ENCODE peak calls at places on chromosomes 7 and 10, in eight cellular contexts. R is cardiac fibroblast; U is CD8-positive, alpha-beta memory T cell; M is NCI-H1417; I is left ventricle myocardium inferior; K is PC-9; V is midbrain; C is stimulated activated CD8-positive, alpha-beta memory T cell treated with anti-CD3 and anti-CD28 coated beads, Interleukin-15, amount 100 ng/mL, for 24 hours. O is an unnamed sample.

GRCh38 chr7:34158754-34159153 is 253.4 kb downstream of the BMPER start:
- DNase-seq in I (no peak), C (no peak), R (no peak), U (no peak), M (no peak), K (no peak), V (no peak), O (peak; percentile 62)

GRCh38 chr7:55365103-55365679 is at the start of gene LANCL2:
- DNase-seq in U (peak; percentile 41), V (peak; percentile 66), I (no peak), C (no peak), R (peak; percentile 49), M (peak; percentile 93), K (no peak), O (no peak)

GRCh38 chr10:58781873-58782488 is 269.3 kb downstream of the BICC1 start:
- DNase-seq in V (peak; percentile 78), U (no peak), R (peak; percentile 64), K (peak; percentile 4), C (no peak), I (no peak), M (peak; percentile 74), O (peak; percentile 32)

GRCh38 chr7:85381212-85381611 is 194.4 kb upstream of the SEMA3D start:
- DNase-seq in R (no peak), M (no peak), I (no peak), V (no peak), C (no peak), K (no peak), U (no peak), O (no peak)

GRCh38 chr7:19538036-19538435 is 170.8 kb downstream of the POLR1F start:
- DNase-seq in K (no peak), U (no peak), C (no peak), M (peak; percentile 73), V (no peak), I (no peak), R (peak; percentile 42), O (peak; percentile 70)

GRCh38 chr7:21767300-21767900 is 178.3 kb downstream of the CDCA7L start:
- DNase-seq in U (no peak), C (no peak), V (peak; percentile 38), I (no peak), M (peak; percentile 96), R (peak; percentile 21), K (peak; percentile 55), O (peak; percentile 98)

GRCh38 chr7:45035909-45036308 is 35.9 kb downstream of the CCM2 start:
- DNase-seq in U (no peak), V (no peak), I (no peak), M (peak; percentile 67), R (no peak), C (no peak), K (no peak), O (no peak)

GRCh38 chr10:43250925-43251663 is 15.8 kb downstream of the RASGEF1A start:
- DNase-seq in M (peak; percentile 82), V (no peak), I (peak; percentile 9), C (no peak), U (no peak), K (no peak), R (no peak), O (no peak)

GRCh38 chr7:127153315-127153714 is 99.4 kb downstream of the GRM8 start:
- DNase-seq in M (no peak), U (no peak), V (no peak), I (no peak), K (no peak), C (no peak), R (no peak), O (no peak)

GRCh38 chr7:134954197-134955082 is 31.9 kb upstream of the AGBL3 start:
- DNase-seq in I (no peak), R (peak; percentile 64), U (no peak), M (peak; percentile 63), K (no peak), V (peak; percentile 58), C (no peak), O (peak; percentile 35)

GRCh38 chr7:2017483-2017891 is 215.3 kb downstream of the MAD1L1 start:
- DNase-seq in R (no peak), M (no peak), V (no peak), C (no peak), I (peak; percentile 2), U (no peak), K (no peak), O (no peak)

GRCh38 chr10:2625094-2625493 is 442.3 kb upstream of the PFKP start:
- DNase-seq in U (no peak), R (no peak), M (no peak), C (no peak), K (no peak), V (no peak), I (no peak), O (no peak)

GRCh38 chr10:116985611-116986010 is 19.4 kb downstream of the SHTN1 start:
- DNase-seq in C (no peak), R (no peak), V (no peak), K (no peak), M (no peak), U (no peak), I (no peak), O (no peak)

GRCh38 chr7:135716677-135717238 is 11.2 kb downstream of the SLC13A4 start:
- DNase-seq in M (peak; percentile 65), C (no peak), V (no peak), I (no peak), K (peak; percentile 25), U (no peak), R (peak; percentile 91), O (peak; percentile 89)

GRCh38 chr7:10237306-10237705 is 736.4 kb upstream of the PHF14 start:
- DNase-seq in U (no peak), I (no peak), R (peak; percentile 7), M (no peak), K (no peak), V (no peak), C (no peak), O (peak; percentile 99)

GRCh38 chr7:123750389-123751230 is 1.8 kb upstream of the WASL start:
- DNase-seq in I (no peak), U (no peak), K (no peak), V (no peak), R (no peak), M (peak; percentile 48), C (no peak), O (no peak)

GRCh38 chr10:7886056-7886455 is 67.8 kb downstream of the TAF3 start:
- DNase-seq in I (no peak), C (no peak), U (no peak), R (no peak), K (peak; percentile 5), M (no peak), V (no peak), O (no peak)

O was measured in H4.